ENCODE peak calls at places on chromosomes 3 and 15, in four cellular contexts. Q, O, W and C are unnamed samples. For H3K9me3, the result is how much of the 10 kb centered on the place peaks cover.

GRCh38 chr3:42535981-42536784 is 33.7 kb downstream of the VIPR1 start:
- DNase-seq in Q (no peak), O (peak), W (no peak), C (no peak)

GRCh38 chr3:138187296-138188012 is at the start of gene ARMC8:
- DNase-seq in Q (peak), O (peak), W (no peak), C (no peak)

GRCh38 chr15:57541805-57542504 is 49.7 kb upstream of the MYZAP start:
- DNase-seq in Q (peak), O (no peak), W (no peak), C (no peak)

GRCh38 chr3:180402463-180403073 is 199.4 kb upstream of the TTC14 start:
- DNase-seq in Q (no peak), O (no peak), W (no peak), C (no peak)

GRCh38 chr3:8822141-8822540 is 52.7 kb upstream of the OXTR start:
- DNase-seq in Q (no peak), O (no peak), W (no peak), C (no peak)

GRCh38 chr3:76400141-76400540 is 614.8 kb upstream of the ZNF717 start:
- DNase-seq in Q (no peak), O (no peak), W (no peak), C (no peak)

GRCh38 chr3:141384575-141384974 is 16.3 kb downstream of the ZBTB38 start:
- DNase-seq in Q (no peak), O (no peak), W (no peak), C (no peak)

GRCh38 chr15:56760186-56760585 is 26.9 kb upstream of the ZNF280D start:
- DNase-seq in Q (no peak), O (no peak), W (no peak), C (no peak)

GRCh38 chr3:57910988-57911387 is 97.2 kb upstream of the FLNB start:
- DNase-seq in Q (no peak), O (peak), W (no peak), C (no peak)

GRCh38 chr3:194996746-194997145 is 274.2 kb downstream of the XXYLT1 start:
- DNase-seq in Q (no peak), O (no peak), W (no peak), C (no peak)

GRCh38 chr3:53217175-53217574 is 38.6 kb downstream of the TKT start:
- DNase-seq in Q (no peak), O (no peak), W (no peak), C (no peak)

GRCh38 chr15:81633889-81634288 is 259.9 kb upstream of the TMC3 start:
- DNase-seq in Q (no peak), O (peak), W (no peak), C (no peak)

GRCh38 chr15:74406992-74407705 is 26.6 kb downstream of the SEMA7A start:
- DNase-seq in Q (no peak), O (no peak), W (no peak), C (no peak)

GRCh38 chr3:148883163-148883562 is 18.1 kb downstream of the CPA3 start:
- DNase-seq in Q (no peak), O (no peak), W (no peak), C (no peak)
- H3K9me3 ChIP-seq in Q (under half), O (under half), W (under half), C (under half)

DNA sequence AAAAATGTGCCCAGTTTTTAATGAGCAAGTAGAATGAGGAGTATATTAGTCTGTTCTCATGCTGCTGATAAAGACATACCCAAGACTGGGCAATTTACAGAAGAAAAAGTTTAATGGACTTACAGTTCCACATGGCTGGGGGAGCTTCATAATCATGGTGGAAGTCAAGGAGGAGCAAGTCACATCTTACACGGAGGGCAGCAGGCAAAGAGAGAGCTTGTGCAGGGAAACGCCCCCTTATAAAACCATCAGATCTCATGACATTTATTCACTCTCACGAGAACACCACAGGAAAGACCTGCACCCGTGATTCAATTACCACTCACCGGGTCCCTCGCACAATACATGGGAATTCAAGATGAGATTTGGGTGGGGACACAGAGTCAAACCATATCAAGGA is 111.7 kb upstream of the CNTN6 start:
- DNase-seq in Q (no peak), O (no peak), W (no peak), C (no peak)
- H3K9me3 ChIP-seq in Q (under half), O (under half), W (under half), C (under half)

GRCh38 chr15:48402778-48403177 is 71.5 kb downstream of the DUT start:
- DNase-seq in Q (no peak), O (no peak), W (no peak), C (no peak)

GRCh38 chr15:48409623-48410022 is 78.4 kb downstream of the DUT start:
- DNase-seq in Q (no peak), O (no peak), W (no peak), C (no peak)

GRCh38 chr15:48406240-48406891 is 75.1 kb downstream of the DUT start:
- DNase-seq in Q (no peak), O (no peak), W (no peak), C (no peak)

GRCh38 chr15:48408337-48408736 is 77.1 kb downstream of the DUT start:
- DNase-seq in Q (no peak), O (no peak), W (no peak), C (no peak)

DNA sequence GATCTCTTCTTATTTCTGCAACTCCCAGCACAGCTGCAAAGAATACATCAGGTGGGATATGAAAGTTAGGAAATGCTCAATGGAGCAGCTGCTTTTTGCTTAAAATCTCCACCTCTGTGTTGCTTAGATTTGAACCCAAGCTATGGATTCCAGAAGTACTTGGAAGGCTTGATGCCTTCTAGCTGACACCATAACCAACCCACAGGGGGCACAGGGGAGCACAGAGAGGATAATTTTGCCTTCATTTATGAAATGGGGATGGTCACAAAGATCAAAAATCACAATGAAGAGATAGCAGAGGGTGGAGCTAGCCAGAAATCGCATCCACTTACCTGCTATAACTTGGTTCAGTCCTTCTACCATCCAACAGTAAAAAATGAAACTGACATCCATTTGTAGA is 75.7 kb downstream of the DUT start:
- DNase-seq in Q (no peak), O (no peak), W (no peak), C (no peak)
- H3K9me3 ChIP-seq in Q (under half), O (under half), W (under half), C (under half)

DNA sequence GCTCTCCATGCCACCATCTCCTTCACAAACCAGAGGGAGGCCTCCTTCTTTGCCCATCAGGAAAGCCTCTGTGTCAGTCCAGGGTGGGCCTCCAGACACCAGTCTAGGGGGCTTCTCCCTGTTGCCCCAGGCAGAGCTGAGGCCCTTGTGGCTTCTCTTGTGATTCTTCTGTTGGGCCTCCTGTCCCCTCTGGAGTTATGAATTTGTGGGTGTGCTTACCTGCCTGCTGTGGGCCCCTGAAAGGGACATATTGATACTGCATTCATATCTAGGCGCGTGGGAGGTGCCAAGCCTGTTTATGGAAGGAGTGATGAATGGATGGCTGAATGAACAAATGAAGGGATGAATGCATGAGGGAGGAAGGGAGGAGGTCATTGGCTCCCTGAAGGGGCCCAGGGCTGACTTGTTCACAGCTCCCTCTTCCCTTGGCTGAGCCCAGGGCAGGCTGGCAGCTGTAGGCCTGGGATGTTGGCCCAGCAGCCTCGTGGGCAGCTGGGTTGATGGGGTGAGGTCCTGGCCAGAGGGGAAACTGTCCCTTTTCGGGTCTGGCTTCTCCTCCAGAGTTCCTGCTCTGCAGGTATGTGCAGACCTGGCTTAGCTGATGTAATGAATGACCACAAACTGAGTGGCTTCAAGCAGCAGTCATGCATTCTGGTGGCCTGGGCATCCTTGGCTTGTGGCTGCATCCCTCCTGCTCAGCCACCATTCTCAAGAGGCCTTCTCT is 195.4 kb downstream of the GOLGA6L6 start:
- DNase-seq in Q (no peak), O (no peak), W (no peak), C (no peak)
- H3K9me3 ChIP-seq in Q (under half), O (under half), W (under half), C (under half)

GRCh38 chr3:173510565-173510964 is 113.0 kb downstream of the NLGN1 start:
- DNase-seq in Q (no peak), O (no peak), W (no peak), C (no peak)
- H3K9me3 ChIP-seq in Q (under half), O (under half), W (under half), C (under half)